ENCODE peak calls at places on chromosomes 16 and 17, in four cellular contexts. Z, Y, G and F are unnamed samples.

GRCh38 chr17:72060084-72060483 is 60.7 kb upstream of the SOX9 start:
- DNase-seq in Z (no peak), Y (no peak), G (no peak), F (no peak)

GRCh38 chr17:38910325-38910724 is 15.1 kb upstream of the LASP1NB start:
- DNase-seq in Z (no peak), Y (no peak), G (no peak), F (no peak)

GRCh38 chr16:77414752-77415231 is 20.0 kb downstream of the ADAMTS18 start:
- DNase-seq in Z (no peak), Y (no peak), G (no peak), F (no peak)

GRCh38 chr17:34658796-34659195 is 79.4 kb downstream of the TMEM132E start:
- DNase-seq in Z (no peak), Y (no peak), G (no peak), F (no peak)

GRCh38 chr16:85011846-85012284 is 530 bp upstream of the ZDHHC7 start:
- DNase-seq in Z (no peak), Y (no peak), G (no peak), F (no peak)

GRCh38 chr16:21283521-21284289 is 5.6 kb upstream of the CRYM start:
- DNase-seq in Z (peak; percentile 90), Y (no peak), G (peak; percentile 79), F (no peak)

GRCh38 chr17:81492202-81492601 is 20.4 kb downstream of the ACTG1 start:
- DNase-seq in Z (no peak), Y (no peak), G (no peak), F (no peak)

GRCh38 chr17:77142689-77143088 is 1.9 kb downstream of the SEC14L1 start:
- DNase-seq in Z (no peak), Y (no peak), G (no peak), F (no peak)

GRCh38 chr17:75475144-75475835 is 18.9 kb downstream of the TMEM94 start:
- DNase-seq in Z (no peak), Y (no peak), G (no peak), F (no peak)

GRCh38 chr17:10435096-10435495 is 13.3 kb upstream of the MYH8 start:
- DNase-seq in Z (no peak), Y (no peak), G (no peak), F (no peak)

GRCh38 chr16:87044031-87044380 is 273.2 kb downstream of the C16orf95 start:
- DNase-seq in Z (no peak), Y (no peak), G (no peak), F (no peak)

GRCh38 chr17:55609737-55610201 is 98.5 kb upstream of the SMIM36 start:
- DNase-seq in Z (no peak), Y (no peak), G (no peak), F (no peak)

GRCh38 chr17:80791758-80792284 is 199.8 kb upstream of the CHMP6 start:
- DNase-seq in Z (no peak), Y (no peak), G (no peak), F (peak; percentile 32)

GRCh38 chr17:3558603-3559269 is 1.1 kb upstream of the TRPV3 start:
- DNase-seq in Z (no peak), Y (peak; percentile 45), G (no peak), F (peak; percentile 48)

GRCh38 chr17:20225162-20226115 is 216.3 kb downstream of the SPECC1 start:
- DNase-seq in Z (no peak), Y (no peak), G (no peak), F (no peak)

GRCh38 chr17:48002208-48002919 is 31.5 kb downstream of the CDK5RAP3 start:
- DNase-seq in Z (peak; percentile 51), Y (no peak), G (no peak), F (no peak)

GRCh38 chr16:15874745-15875314 is 13.6 kb downstream of the CEP20 start:
- DNase-seq in Z (peak; percentile 63), Y (no peak), G (peak; percentile 58), F (no peak)